ENCODE peak calls at places on chromosomes 11 and 22, in nine cellular contexts. F is HS-5; Y is T-helper 9 cell; W is astrocyte of the cerebellum; M is AG08395; U is activated naive CD4-positive, alpha-beta T cell treated with Interleukin-2 at 50 U/mL for 16 hours; Z is COLO829; S is amniotic epithelial cell; Q is fibroblast of the aortic adventitia. K is an unnamed sample.

GRCh38 chr22:32583921-32584335 is 109.3 kb downstream of the FBXO7 start:
- DNase-seq in F (no peak), Y (no peak), W (no peak), M (no peak), U (no peak), Z (no peak), S (no peak), Q (peak; percentile 38), K (no peak)

GRCh38 chr11:115724709-115725108 is 220.5 kb upstream of the CADM1 start:
- DNase-seq in F (peak; percentile 18), Y (no peak), W (no peak), M (peak; percentile 62), U (no peak), Z (no peak), S (no peak), Q (no peak), K (no peak)

GRCh38 chr22:41009222-41009948 is 58.2 kb downstream of the RBX1 start:
- DNase-seq in F (no peak), Y (no peak), W (peak; percentile 74), M (peak; percentile 20), U (no peak), Z (no peak), S (no peak), Q (peak; percentile 76), K (no peak)

GRCh38 chr22:28989484-28989883 is 72.1 kb downstream of the C22orf31 start:
- DNase-seq in F (no peak), Y (no peak), W (no peak), M (no peak), U (no peak), Z (no peak), S (peak; percentile 70), Q (no peak), K (no peak)

GRCh38 chr22:49359061-49359460 is 468.6 kb downstream of the BRD1 start:
- DNase-seq in F (no peak), Y (no peak), W (no peak), M (no peak), U (no peak), Z (no peak), S (no peak), Q (no peak), K (no peak)

GRCh38 chr11:110527146-110527545 is 97.4 kb downstream of the FDX1 start:
- DNase-seq in F (peak; percentile 26), Y (no peak), W (no peak), M (no peak), U (no peak), Z (no peak), S (peak; percentile 37), Q (no peak), K (no peak)

GRCh38 chr11:119337581-119338317 is 2.9 kb downstream of the C1QTNF5 start:
- DNase-seq in F (peak; percentile 35), Y (no peak), W (peak; percentile 31), M (peak; percentile 47), U (no peak), Z (no peak), S (peak; percentile 90), Q (no peak), K (no peak)

GRCh38 chr11:78595431-78596130 is 20.9 kb upstream of the NARS2 start:
- DNase-seq in F (no peak), Y (no peak), W (no peak), M (peak; percentile 4), U (no peak), Z (no peak), S (no peak), Q (no peak), K (no peak)

GRCh38 chr11:108672113-108672512 is 7.2 kb downstream of the DDX10 start:
- DNase-seq in F (no peak), Y (no peak), W (peak; percentile 32), M (peak; percentile 42), U (no peak), Z (no peak), S (peak; percentile 79), Q (peak; percentile 78), K (no peak)

GRCh38 chr11:44351006-44351660 is 41.2 kb upstream of the ALX4 start:
- DNase-seq in F (no peak), Y (no peak), W (no peak), M (no peak), U (no peak), Z (no peak), S (no peak), Q (no peak), K (no peak)

GRCh38 chr22:35552186-35552842 is 11.7 kb downstream of the RASD2 start:
- DNase-seq in F (no peak), Y (peak; percentile 78), W (no peak), M (peak; percentile 50), U (peak; percentile 81), Z (peak; percentile 97), S (no peak), Q (no peak), K (peak; percentile 70)

K was measured in CD8-positive, alpha-beta memory T cell.